ENCODE peak calls at places on chromosomes 12 and 14, in six cellular contexts. L is D721Med, T is GM06990, P is AG10803, G is glutamatergic neuron, Y is suprapubic skin. H is an unnamed sample.

GRCh38 chr12:119328111-119328510 is 6.4 kb upstream of the CCDC60 start:
- DNase-seq in L (no peak), T (no peak), P (no peak), G (peak), Y (no peak), H (no peak)

GRCh38 chr12:65209655-65210043 is 40.3 kb downstream of the LEMD3 start:
- DNase-seq in L (no peak), T (peak), P (no peak), G (no peak), Y (no peak), H (no peak)

GRCh38 chr14:54219281-54220121 is 177.3 kb upstream of the CDKN3 start:
- DNase-seq in L (no peak), T (no peak), P (peak), G (peak), Y (no peak), H (no peak)

GRCh38 chr12:118645219-118645618 is 268.9 kb downstream of the SUDS3 start:
- DNase-seq in L (no peak), T (no peak), P (no peak), G (no peak), Y (no peak), H (no peak)

GRCh38 chr12:123937707-123938600 is 34.7 kb downstream of the CCDC92 start:
- DNase-seq in L (no peak), T (no peak), P (peak), G (no peak), Y (no peak), H (no peak)

GRCh38 chr12:27779416-27779815 is 617 bp upstream of the KLHL42 start:
- DNase-seq in L (no peak), T (no peak), P (no peak), G (peak), Y (no peak), H (no peak)

GRCh38 chr14:105849933-105850626 is 323.7 kb downstream of the TMEM121 start:
- DNase-seq in L (no peak), T (no peak), P (no peak), G (no peak), Y (no peak), H (no peak)

GRCh38 chr12:115872212-115872611 is 405.3 kb downstream of the MED13L start:
- DNase-seq in L (no peak), T (no peak), P (no peak), G (no peak), Y (no peak), H (no peak)

GRCh38 chr12:107330901-107331431 is 237.6 kb upstream of the CRY1 start:
- DNase-seq in L (no peak), T (no peak), P (no peak), G (no peak), Y (no peak), H (no peak)

GRCh38 chr12:6280053-6280469 is 30.4 kb upstream of the PLEKHG6 start:
- DNase-seq in L (no peak), T (no peak), P (peak), G (no peak), Y (peak), H (no peak)

GRCh38 chr14:45698462-45699134 is 445.6 kb upstream of the MIS18BP1 start:
- DNase-seq in L (no peak), T (no peak), P (no peak), G (no peak), Y (no peak), H (no peak)

GRCh38 chr12:89873745-89874144 is 165.1 kb upstream of the ATP2B1 start:
- DNase-seq in L (no peak), T (no peak), P (peak), G (no peak), Y (no peak), H (no peak)

GRCh38 chr14:91231446-91231845 is 13.1 kb downstream of the GPR68 start:
- DNase-seq in L (no peak), T (no peak), P (peak), G (no peak), Y (no peak), H (no peak)

GRCh38 chr14:26276757-26277156 is 321.1 kb downstream of the NOVA1 start:
- DNase-seq in L (no peak), T (no peak), P (no peak), G (peak), Y (no peak), H (no peak)

GRCh38 chr14:37550511-37550910 is 44.5 kb downstream of the FOXA1 start:
- DNase-seq in L (no peak), T (no peak), P (peak), G (no peak), Y (no peak), H (no peak)

GRCh38 chr14:103144085-103144484 is 20.8 kb downstream of the TNFAIP2 start:
- DNase-seq in L (no peak), T (no peak), P (peak), G (no peak), Y (no peak), H (no peak)

GRCh38 chr14:56092761-56093160 is 25.4 kb upstream of the PELI2 start:
- DNase-seq in L (no peak), T (no peak), P (no peak), G (no peak), Y (no peak), H (no peak)

GRCh38 chr12:46963977-46964376 is 115.4 kb upstream of the PCED1B start:
- DNase-seq in L (no peak), T (no peak), P (peak), G (no peak), Y (no peak), H (no peak)

GRCh38 chr14:75010472-75010871 is 7.8 kb downstream of the EIF2B2 start:
- DNase-seq in L (no peak), T (no peak), P (peak), G (no peak), Y (no peak), H (no peak)

GRCh38 chr12:19972325-19973288 is 395.7 kb upstream of the PDE3A start:
- DNase-seq in L (no peak), T (peak), P (no peak), G (no peak), Y (no peak), H (no peak)

GRCh38 chr12:18857656-18858055 is 119.7 kb downstream of the CAPZA3 start:
- DNase-seq in L (no peak), T (no peak), P (no peak), G (no peak), Y (no peak), H (no peak)

GRCh38 chr12:42483534-42483857 is 106.0 kb downstream of the PRICKLE1 start:
- DNase-seq in L (no peak), T (peak), P (no peak), G (no peak), Y (no peak), H (peak)

GRCh38 chr12:89355243-89356068 is 3.2 kb upstream of the DUSP6 start:
- DNase-seq in L (no peak), T (no peak), P (no peak), G (no peak), Y (no peak), H (no peak)

GRCh38 chr14:101636081-101636560 is 74.8 kb downstream of the DIO3 start:
- DNase-seq in L (no peak), T (no peak), P (peak), G (no peak), Y (no peak), H (no peak)

GRCh38 chr14:69727860-69728259 is 39.1 kb upstream of the SRSF5 start:
- DNase-seq in L (no peak), T (no peak), P (no peak), G (no peak), Y (no peak), H (no peak)

GRCh38 chr12:114286145-114286544 is 119.8 kb downstream of the TBX5 start:
- DNase-seq in L (no peak), T (no peak), P (no peak), G (no peak), Y (no peak), H (no peak)

GRCh38 chr12:80156306-80156705 is 57.0 kb downstream of the OTOGL start:
- DNase-seq in L (no peak), T (no peak), P (no peak), G (no peak), Y (no peak), H (no peak)

GRCh38 chr12:65868878-65869277 is 44.6 kb downstream of the HMGA2 start:
- DNase-seq in L (no peak), T (no peak), P (no peak), G (no peak), Y (no peak), H (no peak)

GRCh38 chr12:34399631-34400422 is 377.5 kb downstream of the ALG10 start:
- DNase-seq in L (no peak), T (no peak), P (no peak), G (peak), Y (peak), H (no peak)

GRCh38 chr14:62711351-62712023 is 333.8 kb downstream of the KCNH5 start:
- DNase-seq in L (no peak), T (no peak), P (no peak), G (no peak), Y (no peak), H (no peak)

GRCh38 chr12:109738209-109738608 is 24.6 kb downstream of the FAM222A start:
- DNase-seq in L (no peak), T (no peak), P (no peak), G (peak), Y (peak), H (no peak)

GRCh38 chr14:74324945-74325361 is 22.2 kb upstream of the ABCD4 start:
- DNase-seq in L (peak), T (no peak), P (peak), G (no peak), Y (no peak), H (no peak)

GRCh38 chr12:24084800-24085199 is 135.3 kb upstream of the SOX5 start:
- DNase-seq in L (no peak), T (no peak), P (no peak), G (no peak), Y (no peak), H (no peak)

GRCh38 chr12:45200497-45201043 is 15.3 kb upstream of the ANO6 start:
- DNase-seq in L (no peak), T (no peak), P (peak), G (no peak), Y (no peak), H (no peak)

GRCh38 chr12:94649349-94650142 is 811 bp downstream of the TMCC3 start:
- DNase-seq in L (no peak), T (peak), P (peak), G (peak), Y (no peak), H (no peak)
- TF ChIP-seq CTCF in L (peak), T (peak), P (no peak), G (peak), Y (no peak), H (no peak)

GRCh38 chr14:88452231-88452630 is 66.8 kb downstream of the SPATA7 start:
- DNase-seq in L (no peak), T (no peak), P (no peak), G (no peak), Y (no peak), H (no peak)
- TF ChIP-seq CTCF in L (no peak), T (peak), P (no peak), G (no peak), Y (no peak), H (no peak)

GRCh38 chr12:93990832-93991748 is 157.3 kb upstream of the PLXNC1 start:
- DNase-seq in L (no peak), T (no peak), P (peak), G (peak), Y (no peak), H (no peak)
- TF ChIP-seq CTCF in L (no peak), T (no peak), P (peak), G (no peak), Y (no peak), H (no peak)

DNA sequence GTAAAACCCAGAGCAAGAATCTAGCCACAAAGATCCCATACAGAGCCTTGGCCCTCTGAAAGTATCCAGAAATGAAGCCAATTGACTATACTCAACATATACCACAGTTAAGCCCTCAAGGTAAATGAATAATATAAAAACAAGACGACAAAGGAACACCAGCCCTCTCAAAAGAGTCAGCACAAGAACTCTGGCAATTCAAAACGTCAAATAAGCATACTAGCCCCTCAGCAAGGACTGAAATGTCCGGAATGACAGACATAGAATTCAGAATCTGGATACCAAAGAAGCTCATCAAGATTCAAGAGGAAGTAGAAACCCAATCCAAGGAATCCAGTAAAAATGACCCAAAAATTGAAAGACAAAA is 49.9 kb downstream of the GTF2A1 start:
- DNase-seq in L (no peak), T (no peak), P (no peak), G (no peak), Y (no peak), H (no peak)
- TF ChIP-seq CTCF in L (no peak), T (no peak), P (no peak), G (peak), Y (no peak), H (no peak)

DNA sequence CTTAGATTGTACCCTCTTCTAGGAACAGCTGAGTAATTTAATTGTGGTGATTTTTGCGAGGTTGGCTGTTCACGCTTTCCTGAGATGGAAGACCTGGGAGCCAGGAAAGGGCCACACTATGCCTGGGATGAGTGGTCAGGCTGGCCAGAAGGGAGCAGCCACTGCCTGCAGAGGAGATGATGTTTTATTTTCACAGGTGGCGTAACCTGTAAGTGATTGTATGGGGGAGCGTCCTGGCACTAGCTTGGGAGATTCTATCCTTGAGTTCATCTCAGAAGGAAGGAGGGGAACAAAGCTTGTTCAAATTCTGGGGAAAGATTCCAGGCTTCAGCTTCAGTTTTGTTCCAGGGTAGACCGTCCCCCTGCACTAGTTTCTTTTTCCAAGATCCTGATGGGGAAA is 1.2 kb downstream of the RPH3A start:
- DNase-seq in L (no peak), T (no peak), P (no peak), G (no peak), Y (no peak), H (no peak)
- TF ChIP-seq CTCF in L (no peak), T (no peak), P (no peak), G (no peak), Y (no peak), H (no peak)

DNA sequence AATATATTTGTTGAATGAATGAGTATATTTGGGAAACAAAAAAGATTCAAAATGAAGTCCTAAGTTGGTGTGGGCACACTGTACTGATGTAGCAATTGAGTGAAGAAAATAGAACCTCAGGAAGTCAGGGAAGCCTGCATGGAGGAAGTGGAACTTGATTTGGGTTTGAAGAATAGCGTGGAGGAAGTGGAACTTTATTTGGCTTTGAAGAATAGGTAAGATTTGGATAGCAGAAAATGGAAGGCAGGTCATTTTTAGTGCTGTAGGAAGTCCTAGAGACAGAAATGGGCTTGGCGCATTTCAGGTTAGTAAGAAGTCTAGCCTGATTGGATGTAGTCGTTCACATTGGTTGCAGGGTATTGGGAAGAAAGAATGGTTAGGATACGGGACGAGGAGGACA is 5.4 kb downstream of the C12orf75 start:
- DNase-seq in L (no peak), T (no peak), P (no peak), G (no peak), Y (no peak), H (no peak)
- TF ChIP-seq CTCF in L (no peak), T (no peak), P (no peak), G (no peak), Y (no peak), H (no peak)

DNA sequence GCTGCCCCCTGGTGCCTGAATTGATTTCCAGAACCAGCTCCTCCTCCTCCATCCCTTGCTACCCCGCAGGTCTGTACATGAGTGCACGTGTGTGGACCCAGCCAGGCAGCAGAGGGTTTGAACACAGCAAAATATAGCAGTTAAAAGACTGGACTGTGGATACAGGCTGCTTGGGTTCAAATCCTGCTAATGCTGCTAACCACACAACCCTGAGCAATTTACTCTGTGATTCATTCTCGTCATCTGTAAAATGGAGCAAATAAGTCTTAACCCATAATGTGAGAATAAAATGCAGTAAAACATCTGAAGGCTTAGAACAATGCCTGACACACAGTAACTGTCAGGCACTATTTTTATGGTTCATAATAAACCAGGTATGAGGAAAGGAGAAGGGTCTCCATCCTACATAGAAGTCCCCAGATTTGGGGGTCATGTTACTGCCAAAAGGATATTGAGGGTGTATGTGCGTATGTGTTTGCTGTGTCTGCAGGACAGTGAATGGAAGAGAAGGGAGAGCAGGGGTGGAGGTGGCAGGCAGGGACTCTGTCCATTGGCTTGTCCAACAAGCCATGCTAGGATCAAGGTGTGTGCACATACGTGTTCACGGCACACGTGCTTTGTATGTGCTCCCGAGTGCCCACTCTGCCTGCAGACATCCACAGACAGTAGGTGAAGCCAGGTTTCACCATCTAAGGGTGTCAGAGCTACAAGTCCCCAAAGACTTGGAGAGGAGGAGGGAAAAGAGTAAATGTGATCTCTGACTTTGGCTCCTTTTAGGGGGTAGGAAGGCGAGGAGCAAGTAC is 1.5 kb upstream of the STAT6 start:
- DNase-seq in L (no peak), T (no peak), P (no peak), G (no peak), Y (no peak), H (no peak)
- TF ChIP-seq CTCF in L (peak), T (peak), P (peak), G (peak), Y (peak), H (no peak)

GRCh38 chr12:26121841-26122680 is 2.8 kb downstream of the BHLHE41 start:
- DNase-seq in L (no peak), T (peak), P (peak), G (peak), Y (no peak), H (no peak)

GRCh38 chr12:26123482-26123980 is 1.3 kb downstream of the BHLHE41 start:
- DNase-seq in L (no peak), T (no peak), P (no peak), G (no peak), Y (no peak), H (no peak)

GRCh38 chr12:26124491-26125450 is at the start of gene BHLHE41:
- DNase-seq in L (no peak), T (peak), P (peak), G (peak), Y (peak), H (no peak)

GRCh38 chr12:26121323-26121740 is 3.5 kb downstream of the BHLHE41 start:
- DNase-seq in L (no peak), T (no peak), P (no peak), G (no peak), Y (no peak), H (no peak)

GRCh38 chr12:26122681-26123481 is 2.0 kb downstream of the BHLHE41 start:
- DNase-seq in L (no peak), T (peak), P (peak), G (peak), Y (peak), H (peak)
- TF ChIP-seq CTCF in L (peak), T (peak), P (peak), G (no peak), Y (no peak), H (no peak)

DNA sequence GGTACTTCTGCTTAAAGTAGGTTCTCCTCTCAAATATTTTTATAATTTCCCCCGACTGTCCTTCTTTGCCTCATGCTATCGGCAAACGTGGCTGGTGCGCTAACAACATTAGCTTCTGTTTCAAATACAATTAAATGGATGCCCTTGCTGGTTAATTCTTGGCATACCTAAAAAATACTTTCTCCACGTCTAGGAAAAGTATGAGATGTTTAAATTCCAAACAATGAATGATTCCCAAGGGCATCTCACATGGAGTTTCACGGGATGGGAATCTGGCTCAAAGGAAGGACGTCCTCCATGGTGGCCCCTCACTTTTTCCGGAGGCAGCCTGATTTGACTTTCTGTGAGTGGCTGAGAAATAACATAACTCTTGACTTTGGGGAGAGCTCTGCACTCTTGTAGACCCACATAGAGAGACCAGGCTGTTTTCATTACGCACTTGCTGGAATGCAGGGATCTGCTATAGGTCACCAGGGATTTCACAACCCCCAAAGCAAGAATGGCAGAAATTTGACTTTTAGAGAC is 162.7 kb downstream of the C12orf75 start:
- DNase-seq in L (no peak), T (no peak), P (peak), G (no peak), Y (no peak), H (no peak)
- TF ChIP-seq CTCF in L (no peak), T (no peak), P (no peak), G (no peak), Y (no peak), H (no peak)

GRCh38 chr12:67624355-67624754 is 24.2 kb upstream of the DYRK2 start:
- DNase-seq in L (no peak), T (no peak), P (no peak), G (no peak), Y (no peak), H (no peak)
- TF ChIP-seq CTCF in L (peak), T (peak), P (no peak), G (no peak), Y (no peak), H (no peak)

H was measured in omental fat pad.